ENCODE peak calls at places on chromosomes 11 and 22, in six cellular contexts. C is NCI-H1694, L is cardiac muscle cell, F is Right ventricle myocardium superior, Q is NCI-H1417, S is heart left ventricle. R is an unnamed sample.

GRCh38 chr11:111045408-111045806 is 200.1 kb upstream of the POU2AF2 start:
- DNase-seq in C (no peak), L (no peak), F (no peak), Q (no peak), S (no peak), R (no peak)

GRCh38 chr22:42443240-42444059 is 11.2 kb upstream of the NFAM1 start:
- DNase-seq in C (no peak), L (no peak), F (no peak), Q (no peak), S (no peak), R (no peak)

GRCh38 chr11:121762820-121763219 is 310.1 kb upstream of the SORL1-AS1 start:
- DNase-seq in C (no peak), L (peak), F (peak), Q (peak), S (no peak), R (no peak)

GRCh38 chr22:30159561-30160353 is 79.5 kb downstream of the HORMAD2 start:
- DNase-seq in C (no peak), L (peak), F (no peak), Q (no peak), S (no peak), R (peak)

GRCh38 chr11:849951-850776 is 7.5 kb downstream of the TSPAN4 start:
- DNase-seq in C (no peak), L (peak), F (no peak), Q (no peak), S (no peak), R (no peak)

GRCh38 chr11:71498091-71498490 is 29.0 kb upstream of the KRTAP5-7 start:
- DNase-seq in C (no peak), L (no peak), F (no peak), Q (no peak), S (no peak), R (no peak)

GRCh38 chr22:49632199-49633009 is 195.3 kb downstream of the BRD1 start:
- DNase-seq in C (peak), L (peak), F (peak), Q (peak), S (peak), R (peak)

GRCh38 chr22:38104084-38104483 is 6.4 kb downstream of the BAIAP2L2 start:
- DNase-seq in C (peak), L (peak), F (peak), Q (no peak), S (peak), R (no peak)

GRCh38 chr11:63635762-63636465 is 21.7 kb upstream of the PLAAT3 start:
- DNase-seq in C (peak), L (peak), F (no peak), Q (peak), S (peak), R (peak)

GRCh38 chr11:46991391-46991790 is 54.8 kb downstream of the CSTPP1 start:
- DNase-seq in C (no peak), L (no peak), F (no peak), Q (peak), S (no peak), R (no peak)

GRCh38 chr11:122180435-122180834 is 64.4 kb upstream of the BLID start:
- DNase-seq in C (no peak), L (no peak), F (no peak), Q (no peak), S (peak), R (peak)

GRCh38 chr11:117176186-117176585 is 2.4 kb upstream of the SIDT2 start:
- DNase-seq in C (no peak), L (no peak), F (no peak), Q (no peak), S (no peak), R (no peak)

GRCh38 chr22:37775785-37776638 is 31.7 kb upstream of the GCAT start:
- DNase-seq in C (no peak), L (no peak), F (no peak), Q (no peak), S (no peak), R (no peak)

GRCh38 chr22:19597399-19597735 is 73.2 kb upstream of the CLDN5 start:
- DNase-seq in C (no peak), L (no peak), F (no peak), Q (no peak), S (no peak), R (no peak)